ENCODE peak calls at places on chromosomes 12 and 14, in five cellular contexts. A is IMR-90, V is K562, D is GM12878, L is SK-N-SH. S is an unnamed sample.

GRCh38 chr14:76091036-76091435 is 60.7 kb upstream of the GPATCH2L start:
- DNase-seq in A (no peak), V (peak), D (no peak), L (no peak), S (no peak)

GRCh38 chr12:112270673-112271072 is 111.6 kb downstream of the HECTD4 start:
- DNase-seq in A (no peak), V (no peak), D (no peak), L (no peak), S (no peak)

GRCh38 chr14:39218171-39218769 is 15.4 kb upstream of the MIA2 start:
- DNase-seq in A (peak), V (no peak), D (no peak), L (no peak), S (peak)

GRCh38 chr12:14854586-14855163 is 11.3 kb upstream of the ART4 start:
- DNase-seq in A (peak), V (no peak), D (no peak), L (no peak), S (no peak)

GRCh38 chr14:93993382-93993781 is 3.7 kb upstream of the CCDC197 start:
- DNase-seq in A (no peak), V (no peak), D (no peak), L (no peak), S (no peak)

GRCh38 chr14:94139006-94139405 is 9.6 kb upstream of the IFI27L2 start:
- DNase-seq in A (no peak), V (no peak), D (no peak), L (no peak), S (no peak)

GRCh38 chr12:88391556-88391955 is 188.7 kb downstream of the KITLG start:
- DNase-seq in A (peak), V (no peak), D (no peak), L (peak), S (peak)

GRCh38 chr12:122072031-122072970 is 6.3 kb upstream of the MLXIP start:
- DNase-seq in A (peak), V (no peak), D (no peak), L (peak), S (peak)

GRCh38 chr14:73771848-73772705 is 57.9 kb upstream of the PNMA1 start:
- DNase-seq in A (peak), V (peak), D (peak), L (peak), S (no peak)

GRCh38 chr12:121325922-121326396 is 26.3 kb downstream of the ANAPC5 start:
- DNase-seq in A (no peak), V (no peak), D (no peak), L (no peak), S (no peak)

GRCh38 chr12:15719230-15719629 is 70.0 kb downstream of the EPS8 start:
- DNase-seq in A (no peak), V (no peak), D (no peak), L (no peak), S (no peak)

GRCh38 chr12:60223242-60223641 is 627.4 kb downstream of the SLC16A7 start:
- DNase-seq in A (no peak), V (no peak), D (no peak), L (no peak), S (no peak)

GRCh38 chr12:58064681-58065080 is 123.3 kb downstream of the ATP23 start:
- DNase-seq in A (no peak), V (no peak), D (no peak), L (no peak), S (no peak)

GRCh38 chr14:98886982-98887381 is 385.0 kb downstream of the BCL11B start:
- DNase-seq in A (no peak), V (no peak), D (no peak), L (no peak), S (no peak)

GRCh38 chr14:65073605-65074201 is 28.6 kb downstream of the MAX start:
- DNase-seq in A (no peak), V (no peak), D (no peak), L (no peak), S (no peak)

GRCh38 chr12:49763006-49763591 is 21.7 kb downstream of the TMBIM6 start:
- DNase-seq in A (peak), V (peak), D (no peak), L (peak), S (peak)

GRCh38 chr12:69508091-69508490 is 37.9 kb downstream of the FRS2 start:
- DNase-seq in A (no peak), V (no peak), D (no peak), L (no peak), S (no peak)

GRCh38 chr12:57460457-57461325 is 1.1 kb downstream of the GLI1 start:
- DNase-seq in A (no peak), V (peak), D (no peak), L (peak), S (peak)

GRCh38 chr12:15194947-15195346 is 26.3 kb downstream of the RERG start:
- DNase-seq in A (no peak), V (no peak), D (no peak), L (no peak), S (no peak)

GRCh38 chr14:81172353-81172752 is 48.4 kb downstream of the GTF2A1 start:
- DNase-seq in A (peak), V (no peak), D (no peak), L (no peak), S (no peak)

GRCh38 chr12:132158677-132159554 is 14.7 kb downstream of the NOC4L start:
- DNase-seq in A (no peak), V (no peak), D (no peak), L (no peak), S (no peak)

GRCh38 chr12:76762556-76762955 is 1.4 kb upstream of the ZDHHC17 start:
- DNase-seq in A (no peak), V (no peak), D (no peak), L (no peak), S (no peak)

GRCh38 chr12:460301-461230 is 827 bp downstream of the B4GALNT3 start:
- DNase-seq in A (no peak), V (peak), D (no peak), L (peak), S (no peak)
- TF ChIP-seq RCOR1 in A (no peak), V (no peak), D (no peak), L (no peak), S (no peak)

DNA sequence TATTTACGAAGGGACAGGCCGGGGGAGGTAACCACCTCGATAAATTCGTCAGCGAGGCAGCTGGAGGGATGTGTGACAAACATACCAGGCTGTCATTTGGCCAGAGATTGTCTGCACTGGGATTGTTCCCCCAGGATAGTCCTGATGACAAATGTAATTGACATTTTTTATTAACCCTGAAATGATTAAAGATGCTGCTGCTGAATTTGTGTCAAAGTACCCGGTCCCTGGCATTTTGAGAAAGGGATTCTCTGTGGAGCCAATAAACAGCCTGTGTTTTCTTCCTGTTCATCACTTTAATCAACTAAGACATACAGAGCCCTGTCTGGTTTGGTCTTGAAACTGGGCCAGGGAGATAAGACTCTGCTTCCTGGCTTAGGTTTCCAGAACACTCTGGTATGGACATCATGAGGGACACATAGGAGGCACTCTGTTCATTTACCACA is 117.6 kb downstream of the SLC25A47 start:
- DNase-seq in A (peak), V (peak), D (no peak), L (peak), S (no peak)
- H3K27ac ChIP-seq in A (no peak), V (peak), D (no peak), L (peak), S (peak)

GRCh38 chr12:12919666-12920435 is 28.5 kb downstream of the GPRC5A start:
- DNase-seq in A (no peak), V (no peak), D (no peak), L (no peak), S (peak)

GRCh38 chr12:12922978-12923377 is 29.0 kb downstream of the GPRC5D start:
- DNase-seq in A (no peak), V (no peak), D (no peak), L (no peak), S (no peak)

GRCh38 chr12:12925383-12925782 is 26.6 kb downstream of the GPRC5D start:
- DNase-seq in A (no peak), V (no peak), D (no peak), L (no peak), S (no peak)

GRCh38 chr12:12924169-12924568 is 27.8 kb downstream of the GPRC5D start:
- DNase-seq in A (no peak), V (no peak), D (no peak), L (no peak), S (peak)

GRCh38 chr12:12922191-12922616 is 29.8 kb downstream of the GPRC5D start:
- DNase-seq in A (peak), V (no peak), D (no peak), L (no peak), S (no peak)
- TF ChIP-seq SMC3 in A (no peak), V (no peak), D (no peak), L (no peak), S (no peak)

GRCh38 chr14:69582207-69582606 is 7.5 kb upstream of the CCDC177 start:
- DNase-seq in A (peak), V (no peak), D (no peak), L (no peak), S (no peak)

GRCh38 chr14:69581316-69581935 is 6.8 kb upstream of the CCDC177 start:
- DNase-seq in A (no peak), V (no peak), D (no peak), L (no peak), S (no peak)

GRCh38 chr14:69579476-69579875 is 4.8 kb upstream of the CCDC177 start:
- DNase-seq in A (no peak), V (no peak), D (no peak), L (no peak), S (no peak)

GRCh38 chr14:69582829-69583228 is 8.2 kb upstream of the CCDC177 start:
- DNase-seq in A (no peak), V (no peak), D (no peak), L (no peak), S (no peak)

DNA sequence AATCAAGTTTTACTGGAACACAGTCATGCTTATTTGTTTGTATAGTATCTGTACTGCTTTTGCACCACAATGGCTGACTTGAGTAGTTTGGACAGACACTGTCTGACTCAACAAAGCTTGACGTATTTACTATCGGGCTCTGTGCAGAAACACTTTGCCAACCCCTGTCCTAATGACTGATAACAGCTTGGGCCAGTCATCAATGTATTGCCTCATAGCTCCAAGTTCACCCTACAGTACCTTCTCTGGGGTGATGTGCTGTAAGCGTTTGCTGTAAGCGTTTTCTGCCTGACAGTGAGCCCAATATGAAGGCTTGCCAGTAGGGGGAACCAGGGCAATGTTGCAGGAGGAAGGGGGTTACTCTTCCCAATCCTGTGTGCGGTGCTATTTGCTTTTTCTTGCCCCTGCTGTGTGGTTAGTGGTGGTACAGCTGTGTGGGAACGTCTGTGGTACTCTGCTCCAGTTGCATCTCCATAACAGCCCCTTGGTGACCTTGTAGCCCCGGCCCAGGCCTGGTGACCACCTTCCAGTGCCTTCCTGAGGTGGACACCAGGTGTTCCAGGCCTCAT is 5.4 kb upstream of the CCDC177 start:
- DNase-seq in A (peak), V (peak), D (no peak), L (peak), S (peak)
- TF ChIP-seq RCOR1 in A (no peak), V (peak), D (no peak), L (no peak), S (no peak)

DNA sequence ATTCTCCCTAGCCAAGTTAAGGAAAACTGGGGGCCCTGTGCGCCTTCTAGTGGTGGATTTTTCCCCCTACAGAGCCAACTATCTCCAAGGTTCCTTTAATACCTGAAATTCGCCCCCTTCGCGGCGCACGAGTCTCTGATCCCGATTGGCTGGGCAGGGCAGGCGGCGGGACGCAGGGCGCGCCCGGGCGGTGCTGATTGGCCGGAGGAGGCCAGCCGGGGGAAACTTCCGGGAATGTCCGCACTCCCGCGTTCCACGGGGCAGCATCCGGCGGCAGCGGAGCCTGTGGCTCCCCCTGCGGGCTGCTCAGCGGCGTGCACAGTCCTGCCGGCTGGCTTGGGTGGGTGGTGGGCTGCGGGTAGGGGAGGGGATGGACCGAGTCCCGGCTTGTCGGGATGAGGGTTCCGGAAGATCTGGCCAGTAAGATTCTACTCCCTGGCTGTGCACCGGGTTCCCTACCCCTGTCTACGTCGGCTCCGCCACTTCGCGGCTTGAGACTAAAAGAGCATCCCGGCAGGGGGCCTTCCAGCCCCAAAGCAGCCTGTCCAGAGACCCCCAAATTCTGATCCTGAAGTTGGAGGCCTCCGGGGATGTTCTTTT is at the start of gene NABP2:
- DNase-seq in A (peak), V (peak), D (peak), L (peak), S (peak)
- H3K27ac ChIP-seq in A (peak), V (peak), D (peak), L (peak), S (peak)

DNA sequence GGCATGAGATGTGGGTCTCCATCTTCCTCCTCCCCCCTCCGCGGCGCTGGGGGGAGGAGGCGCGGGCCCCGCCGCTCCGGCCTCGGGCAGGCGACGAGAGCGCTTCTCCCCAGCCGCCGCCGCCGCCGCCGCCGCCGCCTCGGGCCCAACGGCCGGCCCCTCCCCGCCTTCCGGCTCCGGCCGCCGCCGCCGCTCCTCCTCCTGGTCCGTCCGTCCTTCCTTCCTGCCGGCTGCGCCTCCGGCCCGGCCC is 411 bp downstream of the FBXL14 start:
- DNase-seq in A (no peak), V (no peak), D (no peak), L (peak), S (peak)
- TF ChIP-seq SMC3 in A (no peak), V (no peak), D (no peak), L (no peak), S (no peak)

DNA sequence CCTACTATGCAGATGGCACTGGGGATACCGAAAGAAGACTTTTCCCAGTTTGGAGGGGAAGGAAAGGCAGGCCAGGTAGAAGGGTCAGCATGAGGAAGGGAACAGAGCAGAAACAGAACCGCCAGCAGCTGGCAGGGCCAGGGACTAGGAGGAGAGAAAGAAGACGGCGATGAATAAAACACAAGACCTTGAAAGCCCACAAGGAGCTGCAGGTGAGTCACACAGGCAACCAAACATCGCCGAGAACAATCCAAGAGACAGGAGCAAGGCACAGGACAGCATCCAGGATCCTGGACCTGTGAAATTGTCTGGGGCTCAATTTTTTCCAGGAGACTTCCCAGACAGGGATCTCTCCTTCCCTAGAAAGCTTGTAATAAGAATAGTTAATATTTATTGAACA is 47.3 kb downstream of the NUAK1 start:
- DNase-seq in A (no peak), V (no peak), D (no peak), L (no peak), S (no peak)
- TF ChIP-seq RCOR1 in A (no peak), V (no peak), D (no peak), L (no peak), S (no peak)

GRCh38 chr14:37457334-37457733 is 137.7 kb downstream of the FOXA1 start:
- DNase-seq in A (no peak), V (no peak), D (no peak), L (no peak), S (no peak)

GRCh38 chr14:37447883-37448391 is 147.1 kb downstream of the FOXA1 start:
- DNase-seq in A (no peak), V (no peak), D (no peak), L (no peak), S (no peak)

GRCh38 chr14:37453985-37454384 is 141.1 kb downstream of the FOXA1 start:
- DNase-seq in A (no peak), V (no peak), D (no peak), L (no peak), S (no peak)

DNA sequence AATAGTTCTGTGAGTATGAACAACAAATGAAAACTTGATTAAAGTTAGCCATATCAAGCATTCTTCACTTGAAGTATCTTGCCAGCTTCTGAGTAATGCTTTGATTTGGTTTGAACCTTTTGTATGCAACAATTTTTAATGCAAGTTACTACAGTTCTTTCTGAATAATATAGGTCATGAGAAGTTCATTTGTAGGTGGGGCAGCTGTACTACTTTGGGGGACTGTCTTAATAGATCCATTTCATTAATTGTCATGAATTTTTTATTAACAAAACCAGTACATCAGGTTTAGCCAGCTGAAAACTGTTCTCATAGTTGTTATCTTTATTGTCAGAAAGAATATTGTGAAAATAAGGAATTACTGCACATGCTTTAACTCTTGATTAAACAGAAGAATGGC is 142.7 kb downstream of the FOXA1 start:
- DNase-seq in A (no peak), V (no peak), D (no peak), L (no peak), S (no peak)
- H3K27ac ChIP-seq in A (no peak), V (no peak), D (no peak), L (no peak), S (no peak)